ENCODE peak calls at places on chromosome 14, in nine cellular contexts. One of them, this sample, is unnamed.

GRCh38 chr14:23160924-23161522 is 22.4 kb downstream of the SLC7A8 start:
- DNase-seq in heart right ventricle: no peak
- DNase-seq in thoracic aorta: no peak
- DNase-seq in NB4: peak
- DNase-seq in colonic mucosa: peak
- DNase-seq in lower lobe of right lung: peak
- DNase-seq in esophagus squamous epithelium: peak
- DNase-seq in uterus: peak
- DNase-seq in foreskin fibroblast: peak
- DNase-seq in this sample: peak

GRCh38 chr14:35355981-35356839 is 48.3 kb downstream of the NFKBIA start:
- DNase-seq in lower lobe of right lung: peak
- DNase-seq in uterus: no peak
- DNase-seq in colonic mucosa: peak
- DNase-seq in foreskin fibroblast: no peak
- DNase-seq in esophagus squamous epithelium: no peak
- DNase-seq in heart right ventricle: no peak
- DNase-seq in NB4: no peak
- DNase-seq in thoracic aorta: no peak
- DNase-seq in this sample: no peak

GRCh38 chr14:101249676-101250036 is 311.6 kb upstream of the DIO3 start:
- DNase-seq in heart right ventricle: no peak
- DNase-seq in colonic mucosa: no peak
- DNase-seq in lower lobe of right lung: no peak
- DNase-seq in uterus: no peak
- DNase-seq in thoracic aorta: no peak
- DNase-seq in foreskin fibroblast: no peak
- DNase-seq in esophagus squamous epithelium: no peak
- DNase-seq in NB4: no peak
- DNase-seq in this sample: peak

GRCh38 chr14:64765740-64766302 is 61.6 kb downstream of the PLEKHG3 start:
- DNase-seq in foreskin fibroblast: no peak
- DNase-seq in heart right ventricle: no peak
- DNase-seq in esophagus squamous epithelium: no peak
- DNase-seq in uterus: no peak
- DNase-seq in lower lobe of right lung: no peak
- DNase-seq in NB4: no peak
- DNase-seq in colonic mucosa: no peak
- DNase-seq in thoracic aorta: no peak
- DNase-seq in this sample: no peak

GRCh38 chr14:92794547-92794941 is 439 bp downstream of the GOLGA5 start:
- DNase-seq in heart right ventricle: no peak
- DNase-seq in thoracic aorta: no peak
- DNase-seq in colonic mucosa: no peak
- DNase-seq in esophagus squamous epithelium: no peak
- DNase-seq in NB4: peak
- DNase-seq in uterus: no peak
- DNase-seq in lower lobe of right lung: no peak
- DNase-seq in foreskin fibroblast: no peak
- DNase-seq in this sample: no peak

GRCh38 chr14:34981743-34982420 is 910 bp upstream of the SRP54 start:
- DNase-seq in NB4: peak
- DNase-seq in foreskin fibroblast: peak
- DNase-seq in lower lobe of right lung: no peak
- DNase-seq in esophagus squamous epithelium: no peak
- DNase-seq in thoracic aorta: no peak
- DNase-seq in heart right ventricle: no peak
- DNase-seq in uterus: peak
- DNase-seq in colonic mucosa: peak
- DNase-seq in this sample: no peak

GRCh38 chr14:52907949-52908348 is 42.9 kb downstream of the FERMT2 start:
- DNase-seq in thoracic aorta: no peak
- DNase-seq in foreskin fibroblast: no peak
- DNase-seq in colonic mucosa: no peak
- DNase-seq in esophagus squamous epithelium: no peak
- DNase-seq in heart right ventricle: no peak
- DNase-seq in uterus: no peak
- DNase-seq in lower lobe of right lung: no peak
- DNase-seq in NB4: no peak
- DNase-seq in this sample: no peak

GRCh38 chr14:93331375-93332031 is 1.3 kb downstream of the BTBD7 start:
- DNase-seq in foreskin fibroblast: no peak
- DNase-seq in heart right ventricle: peak
- DNase-seq in colonic mucosa: peak
- DNase-seq in thoracic aorta: no peak
- DNase-seq in esophagus squamous epithelium: no peak
- DNase-seq in uterus: no peak
- DNase-seq in NB4: no peak
- DNase-seq in lower lobe of right lung: peak
- DNase-seq in this sample: peak

GRCh38 chr14:90943367-90943766 is 117.1 kb downstream of the RPS6KA5 start:
- DNase-seq in thoracic aorta: no peak
- DNase-seq in colonic mucosa: no peak
- DNase-seq in NB4: no peak
- DNase-seq in heart right ventricle: no peak
- DNase-seq in esophagus squamous epithelium: no peak
- DNase-seq in uterus: no peak
- DNase-seq in lower lobe of right lung: no peak
- DNase-seq in foreskin fibroblast: no peak
- DNase-seq in this sample: no peak

GRCh38 chr14:40581264-40581663 is 1025.4 kb upstream of the LRFN5 start:
- DNase-seq in NB4: no peak
- DNase-seq in esophagus squamous epithelium: no peak
- DNase-seq in lower lobe of right lung: no peak
- DNase-seq in colonic mucosa: no peak
- DNase-seq in foreskin fibroblast: no peak
- DNase-seq in uterus: no peak
- DNase-seq in thoracic aorta: no peak
- DNase-seq in heart right ventricle: no peak
- DNase-seq in this sample: no peak

GRCh38 chr14:96086032-96086431 is 46.9 kb downstream of the C14orf132 start:
- DNase-seq in foreskin fibroblast: peak
- DNase-seq in colonic mucosa: no peak
- DNase-seq in NB4: no peak
- DNase-seq in esophagus squamous epithelium: no peak
- DNase-seq in uterus: no peak
- DNase-seq in thoracic aorta: no peak
- DNase-seq in lower lobe of right lung: no peak
- DNase-seq in heart right ventricle: no peak
- DNase-seq in this sample: no peak

GRCh38 chr14:73727181-73727580 is 13.0 kb upstream of the PNMA1 start:
- DNase-seq in thoracic aorta: no peak
- DNase-seq in heart right ventricle: no peak
- DNase-seq in lower lobe of right lung: no peak
- DNase-seq in colonic mucosa: no peak
- DNase-seq in foreskin fibroblast: no peak
- DNase-seq in uterus: no peak
- DNase-seq in NB4: no peak
- DNase-seq in esophagus squamous epithelium: no peak
- DNase-seq in this sample: no peak

GRCh38 chr14:99675951-99676350 is 8.1 kb upstream of the CYP46A1 start:
- DNase-seq in NB4: no peak
- DNase-seq in thoracic aorta: no peak
- DNase-seq in esophagus squamous epithelium: no peak
- DNase-seq in heart right ventricle: no peak
- DNase-seq in foreskin fibroblast: no peak
- DNase-seq in colonic mucosa: no peak
- DNase-seq in lower lobe of right lung: no peak
- DNase-seq in uterus: no peak
- DNase-seq in this sample: no peak

GRCh38 chr14:92506230-92506629 is 7.4 kb upstream of the RIN3 start:
- DNase-seq in lower lobe of right lung: no peak
- DNase-seq in foreskin fibroblast: no peak
- DNase-seq in thoracic aorta: no peak
- DNase-seq in uterus: no peak
- DNase-seq in colonic mucosa: no peak
- DNase-seq in NB4: no peak
- DNase-seq in heart right ventricle: no peak
- DNase-seq in esophagus squamous epithelium: no peak
- DNase-seq in this sample: no peak

GRCh38 chr14:85317491-85318021 is 212.4 kb upstream of the FLRT2 start:
- DNase-seq in esophagus squamous epithelium: no peak
- DNase-seq in lower lobe of right lung: no peak
- DNase-seq in colonic mucosa: no peak
- DNase-seq in NB4: no peak
- DNase-seq in thoracic aorta: no peak
- DNase-seq in heart right ventricle: no peak
- DNase-seq in foreskin fibroblast: peak
- DNase-seq in uterus: no peak
- DNase-seq in this sample: no peak

DNA sequence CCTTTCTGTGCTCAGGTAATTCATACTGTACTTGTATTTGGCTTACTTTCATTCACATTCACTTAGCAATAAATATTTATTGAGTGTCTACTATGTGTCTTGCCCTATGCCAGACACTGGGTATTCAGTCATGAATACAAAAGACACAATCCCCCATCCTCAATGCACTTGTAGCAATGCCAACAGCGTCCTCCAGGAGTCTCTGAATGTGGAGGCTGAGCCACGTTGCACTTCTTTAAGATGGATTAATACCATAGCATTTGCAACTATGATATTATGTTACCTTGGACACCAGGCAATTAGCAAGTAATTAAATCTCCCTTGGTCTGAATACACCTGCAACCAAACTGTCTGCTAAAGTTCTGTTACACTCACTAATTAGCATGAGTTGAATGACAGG is 58.8 kb downstream of the OTX2 start:
- DNase-seq in uterus: no peak
- DNase-seq in NB4: no peak
- DNase-seq in colonic mucosa: no peak
- DNase-seq in thoracic aorta: no peak
- DNase-seq in heart right ventricle: no peak
- DNase-seq in lower lobe of right lung: no peak
- DNase-seq in esophagus squamous epithelium: no peak
- DNase-seq in foreskin fibroblast: no peak
- DNase-seq in this sample: no peak
- TF ChIP-seq CTCF in uterus: no peak
- TF ChIP-seq CTCF in NB4: peak
- TF ChIP-seq CTCF in colonic mucosa: no peak
- TF ChIP-seq CTCF in thoracic aorta: no peak
- TF ChIP-seq CTCF in heart right ventricle: no peak
- TF ChIP-seq CTCF in lower lobe of right lung: no peak
- TF ChIP-seq CTCF in esophagus squamous epithelium: no peak
- TF ChIP-seq CTCF in foreskin fibroblast: no peak
- TF ChIP-seq CTCF in this sample: no peak

GRCh38 chr14:77547512-77547911 is 48.9 kb upstream of the ISM2 start:
- DNase-seq in uterus: no peak
- DNase-seq in heart right ventricle: no peak
- DNase-seq in foreskin fibroblast: no peak
- DNase-seq in colonic mucosa: no peak
- DNase-seq in esophagus squamous epithelium: no peak
- DNase-seq in NB4: no peak
- DNase-seq in lower lobe of right lung: no peak
- DNase-seq in thoracic aorta: no peak
- DNase-seq in this sample: no peak
- TF ChIP-seq CTCF in uterus: no peak
- TF ChIP-seq CTCF in heart right ventricle: no peak
- TF ChIP-seq CTCF in foreskin fibroblast: no peak
- TF ChIP-seq CTCF in colonic mucosa: no peak
- TF ChIP-seq CTCF in esophagus squamous epithelium: no peak
- TF ChIP-seq CTCF in NB4: no peak
- TF ChIP-seq CTCF in lower lobe of right lung: no peak
- TF ChIP-seq CTCF in thoracic aorta: no peak
- TF ChIP-seq CTCF in this sample: no peak

DNA sequence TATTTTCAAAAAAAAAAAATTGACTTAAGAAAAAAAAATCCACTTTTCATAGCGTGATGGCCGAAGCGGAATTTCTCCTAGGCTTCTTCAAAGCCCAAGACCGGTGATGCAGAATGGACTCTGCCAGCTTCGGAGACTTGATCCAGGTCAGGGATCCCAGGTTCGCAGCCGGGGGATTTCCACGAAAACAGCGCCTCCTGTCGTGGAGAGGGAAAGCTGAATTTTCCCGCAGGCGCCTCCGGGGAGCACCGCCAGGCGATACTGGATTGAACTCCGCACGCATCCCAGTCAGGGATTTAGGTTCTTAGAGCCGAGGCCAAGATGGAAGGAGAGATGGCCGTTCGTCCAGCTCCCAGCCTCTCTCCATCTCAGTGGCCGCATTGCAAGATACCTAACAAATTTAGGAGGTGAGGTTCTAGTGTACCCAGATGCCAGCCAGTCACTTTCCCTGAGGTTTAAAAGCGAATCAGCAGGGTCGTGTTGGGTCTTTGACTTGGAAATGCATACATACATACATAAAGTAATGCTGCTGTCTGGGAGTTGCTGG is 2.2 kb downstream of the TTC6 start:
- DNase-seq in esophagus squamous epithelium: no peak
- DNase-seq in heart right ventricle: no peak
- DNase-seq in NB4: no peak
- DNase-seq in colonic mucosa: peak
- DNase-seq in uterus: no peak
- DNase-seq in lower lobe of right lung: no peak
- DNase-seq in thoracic aorta: no peak
- DNase-seq in foreskin fibroblast: no peak
- DNase-seq in this sample: no peak
- TF ChIP-seq CTCF in esophagus squamous epithelium: no peak
- TF ChIP-seq CTCF in heart right ventricle: peak
- TF ChIP-seq CTCF in NB4: no peak
- TF ChIP-seq CTCF in colonic mucosa: no peak
- TF ChIP-seq CTCF in uterus: no peak
- TF ChIP-seq CTCF in lower lobe of right lung: peak
- TF ChIP-seq CTCF in thoracic aorta: no peak
- TF ChIP-seq CTCF in foreskin fibroblast: peak
- TF ChIP-seq CTCF in this sample: no peak

GRCh38 chr14:89701079-89702043 is 253.2 kb downstream of the EFCAB11 start:
- DNase-seq in lower lobe of right lung: peak
- DNase-seq in foreskin fibroblast: peak
- DNase-seq in colonic mucosa: peak
- DNase-seq in NB4: peak
- DNase-seq in esophagus squamous epithelium: peak
- DNase-seq in thoracic aorta: peak
- DNase-seq in heart right ventricle: peak
- DNase-seq in uterus: peak
- DNase-seq in this sample: peak

GRCh38 chr14:89708982-89709381 is 245.5 kb downstream of the EFCAB11 start:
- DNase-seq in lower lobe of right lung: no peak
- DNase-seq in NB4: no peak
- DNase-seq in thoracic aorta: no peak
- DNase-seq in colonic mucosa: no peak
- DNase-seq in uterus: no peak
- DNase-seq in foreskin fibroblast: no peak
- DNase-seq in heart right ventricle: no peak
- DNase-seq in esophagus squamous epithelium: no peak
- DNase-seq in this sample: no peak

GRCh38 chr14:89702151-89702936 is 252.2 kb downstream of the EFCAB11 start:
- DNase-seq in foreskin fibroblast: peak
- DNase-seq in esophagus squamous epithelium: no peak
- DNase-seq in thoracic aorta: no peak
- DNase-seq in uterus: peak
- DNase-seq in lower lobe of right lung: no peak
- DNase-seq in heart right ventricle: no peak
- DNase-seq in colonic mucosa: peak
- DNase-seq in NB4: no peak
- DNase-seq in this sample: peak

DNA sequence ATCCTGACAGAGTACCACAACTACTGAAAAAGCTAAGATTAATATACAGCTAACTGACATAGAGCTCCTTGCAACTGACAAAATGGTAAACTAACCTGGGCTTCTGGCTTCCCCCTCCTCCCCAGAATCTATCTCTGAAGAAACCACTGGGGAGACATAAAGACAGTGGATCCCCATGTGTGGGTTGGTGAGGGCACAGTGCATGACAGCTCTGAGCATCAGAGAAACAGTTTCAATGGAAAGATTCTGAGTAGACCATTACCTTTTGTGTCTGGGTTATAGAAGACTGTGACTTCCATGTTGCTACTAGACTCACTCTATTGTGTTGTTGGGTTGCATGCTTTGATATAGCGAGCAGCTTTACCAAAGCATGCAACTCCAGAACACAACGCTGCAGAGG is 247.4 kb downstream of the EFCAB11 start:
- DNase-seq in uterus: no peak
- DNase-seq in colonic mucosa: no peak
- DNase-seq in heart right ventricle: no peak
- DNase-seq in thoracic aorta: no peak
- DNase-seq in foreskin fibroblast: no peak
- DNase-seq in NB4: no peak
- DNase-seq in lower lobe of right lung: no peak
- DNase-seq in esophagus squamous epithelium: no peak
- DNase-seq in this sample: no peak
- TF ChIP-seq CTCF in uterus: no peak
- TF ChIP-seq CTCF in colonic mucosa: no peak
- TF ChIP-seq CTCF in heart right ventricle: no peak
- TF ChIP-seq CTCF in thoracic aorta: no peak
- TF ChIP-seq CTCF in foreskin fibroblast: no peak
- TF ChIP-seq CTCF in NB4: no peak
- TF ChIP-seq CTCF in lower lobe of right lung: no peak
- TF ChIP-seq CTCF in esophagus squamous epithelium: no peak
- TF ChIP-seq CTCF in this sample: no peak